ENCODE peak calls at places on chromosomes 3 and 15, in eight cellular contexts. A is Peyer's patch, Y is mammary epithelial cell, G is tibial artery, T is IMR-90, Z is thoracic aorta, D is adrenal gland, H is A549. B is an unnamed sample.

GRCh38 chr3:197802505-197803459 is 11.7 kb downstream of the LRCH3 start:
- DNase-seq in A (no peak), Y (no peak), G (no peak), T (no peak), Z (no peak), D (no peak), H (no peak), B (no peak)

GRCh38 chr3:46422617-46423016 is 15.6 kb downstream of the CCRL2 start:
- DNase-seq in A (peak; percentile 67), Y (peak; percentile 93), G (no peak), T (peak; percentile 13), Z (no peak), D (no peak), H (no peak), B (no peak)

GRCh38 chr3:120275553-120276092 is 9.4 kb downstream of the GPR156 start:
- DNase-seq in A (no peak), Y (no peak), G (no peak), T (no peak), Z (no peak), D (no peak), H (no peak), B (no peak)

GRCh38 chr3:113746955-113747718 is at the start of gene ATP6V1A:
- DNase-seq in A (peak; percentile 89), Y (no peak), G (peak; percentile 63), T (no peak), Z (peak; percentile 9), D (peak; percentile 27), H (peak; percentile 76), B (no peak)

GRCh38 chr3:78281381-78281780 is 1241.5 kb downstream of the ROBO2 start:
- DNase-seq in A (no peak), Y (no peak), G (no peak), T (no peak), Z (no peak), D (no peak), H (no peak), B (no peak)

GRCh38 chr3:114290911-114291901 is 2.6 kb upstream of the TIGIT start:
- DNase-seq in A (peak; percentile 93), Y (peak; percentile 14), G (peak; percentile 37), T (peak; percentile 37), Z (no peak), D (peak; percentile 65), H (peak; percentile 61), B (peak; percentile 49)

GRCh38 chr3:195356151-195357086 is 85.5 kb upstream of the XXYLT1 start:
- DNase-seq in A (no peak), Y (no peak), G (no peak), T (peak; percentile 26), Z (no peak), D (peak; percentile 80), H (no peak), B (no peak)

GRCh38 chr3:159859424-159859823 is 129.2 kb upstream of the IL12A start:
- DNase-seq in A (no peak), Y (no peak), G (no peak), T (no peak), Z (no peak), D (no peak), H (no peak), B (no peak)

GRCh38 chr3:147336543-147337278 is 69.6 kb downstream of the ZIC4 start:
- DNase-seq in A (no peak), Y (no peak), G (no peak), T (no peak), Z (no peak), D (no peak), H (no peak), B (no peak)

DNA sequence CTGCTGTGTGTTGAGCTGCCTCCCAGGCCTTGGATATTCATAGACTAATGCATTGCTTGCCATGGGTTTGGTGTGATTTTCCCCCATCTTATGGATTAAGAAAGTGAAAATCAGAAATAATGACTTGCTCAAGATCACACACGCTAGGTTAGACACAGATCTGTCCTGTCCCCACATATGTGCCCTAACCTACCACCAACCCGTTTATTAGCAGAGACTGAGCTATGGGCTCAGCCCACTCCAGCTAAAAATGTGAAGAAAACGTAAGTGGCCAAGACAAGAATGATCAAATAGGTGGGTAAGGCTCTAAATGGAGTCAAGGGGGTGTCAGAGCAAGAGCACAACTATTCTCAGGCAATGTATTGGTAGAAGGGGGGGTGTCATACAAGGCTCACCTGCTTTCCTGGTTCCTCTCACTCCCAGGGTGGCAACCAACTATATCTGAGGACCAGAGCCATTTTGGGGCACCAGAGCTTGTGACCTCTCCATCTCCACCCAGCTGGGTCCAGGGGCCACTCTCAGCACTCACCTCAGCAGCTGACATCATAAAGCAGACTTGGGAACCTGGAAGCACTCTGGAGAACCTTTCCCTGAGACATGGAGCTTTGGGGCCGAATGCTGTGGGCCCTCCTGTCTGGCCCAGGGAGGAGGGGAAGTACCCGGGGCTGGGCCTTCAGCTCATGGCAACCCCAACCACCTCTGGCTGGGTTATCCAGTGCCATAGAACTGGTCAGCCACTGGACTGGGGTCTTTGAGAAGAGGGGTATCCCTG is 1.4 kb downstream of the HEMK1 start:
- DNase-seq in A (no peak), Y (no peak), G (no peak), T (no peak), Z (no peak), D (no peak), H (no peak), B (no peak)
- H3K4me3 ChIP-seq in A (no peak overlapping the region), Y (peak overlapping the region; percentile 93), G (no peak overlapping the region), T (no peak overlapping the region), Z (no peak overlapping the region), D (no peak overlapping the region), H (peak overlapping the region; percentile 98), B (peak overlapping the region; percentile 57)

DNA sequence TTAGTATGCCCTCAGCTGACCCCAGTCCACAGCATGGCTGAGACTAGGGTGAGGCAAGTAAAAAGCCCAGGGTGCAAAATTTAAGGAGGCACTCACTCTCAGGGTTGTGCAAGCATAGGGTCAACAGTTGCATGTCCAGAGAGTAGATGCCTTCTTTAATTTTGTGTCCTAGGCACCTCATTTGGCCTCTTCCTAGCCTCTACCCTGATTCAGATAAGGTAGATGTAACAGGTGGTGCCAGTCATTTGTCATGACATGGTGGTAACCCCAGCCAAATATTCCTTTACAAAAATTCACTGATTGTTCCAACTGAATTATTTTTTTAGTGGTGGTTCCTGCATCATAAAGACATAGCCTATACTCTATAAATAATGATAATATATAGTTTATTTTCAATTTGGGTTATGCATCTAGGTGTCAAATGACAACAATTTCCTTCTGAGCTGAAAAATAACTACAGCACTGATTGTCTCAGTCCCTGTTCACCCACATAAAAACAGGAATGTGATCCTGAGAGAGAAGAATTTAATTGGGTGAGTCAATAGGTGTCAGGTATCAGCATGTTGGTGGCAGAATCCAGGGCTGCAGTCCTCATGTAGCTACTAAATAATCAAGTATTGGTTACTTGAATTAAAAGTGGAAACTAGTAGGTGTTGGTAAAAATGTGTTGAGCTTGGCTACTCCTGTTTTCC is 44.2 kb upstream of the TIPARP start:
- DNase-seq in A (no peak), Y (peak; percentile 68), G (no peak), T (peak; percentile 45), Z (no peak), D (no peak), H (no peak), B (no peak)
- H3K27ac ChIP-seq in A (no peak overlapping the region), Y (no peak overlapping the region), G (no peak overlapping the region), T (no peak overlapping the region), Z (no peak overlapping the region), D (no peak overlapping the region), H (no peak overlapping the region), B (no peak overlapping the region)

GRCh38 chr15:73621286-73621826 is 11.8 kb downstream of the NPTN start:
- DNase-seq in A (no peak), Y (no peak), G (no peak), T (no peak), Z (no peak), D (no peak), H (no peak), B (no peak)
- H3K4me3 ChIP-seq in A (no peak overlapping the region), Y (no peak overlapping the region), G (no peak overlapping the region), T (no peak overlapping the region), Z (no peak overlapping the region), D (no peak overlapping the region), H (no peak overlapping the region), B (no peak overlapping the region)

GRCh38 chr15:99616773-99617342 is 51.1 kb downstream of the MEF2A start:
- DNase-seq in A (no peak), Y (no peak), G (no peak), T (no peak), Z (no peak), D (no peak), H (no peak), B (no peak)
- H3K27ac ChIP-seq in A (no peak overlapping the region), Y (no peak overlapping the region), G (no peak overlapping the region), T (no peak overlapping the region), Z (no peak overlapping the region), D (no peak overlapping the region), H (no peak overlapping the region), B (no peak overlapping the region)

GRCh38 chr15:68187559-68187958 is 17.6 kb downstream of the CALML4 start:
- DNase-seq in A (no peak), Y (peak; percentile 41), G (no peak), T (peak; percentile 88), Z (no peak), D (peak; percentile 80), H (no peak), B (peak; percentile 41)
- H3K4me3 ChIP-seq in A (peak overlapping the region; percentile 4), Y (no peak overlapping the region), G (no peak overlapping the region), T (no peak overlapping the region), Z (peak overlapping the region; percentile 10), D (no peak overlapping the region), H (no peak overlapping the region), B (no peak overlapping the region)

DNA sequence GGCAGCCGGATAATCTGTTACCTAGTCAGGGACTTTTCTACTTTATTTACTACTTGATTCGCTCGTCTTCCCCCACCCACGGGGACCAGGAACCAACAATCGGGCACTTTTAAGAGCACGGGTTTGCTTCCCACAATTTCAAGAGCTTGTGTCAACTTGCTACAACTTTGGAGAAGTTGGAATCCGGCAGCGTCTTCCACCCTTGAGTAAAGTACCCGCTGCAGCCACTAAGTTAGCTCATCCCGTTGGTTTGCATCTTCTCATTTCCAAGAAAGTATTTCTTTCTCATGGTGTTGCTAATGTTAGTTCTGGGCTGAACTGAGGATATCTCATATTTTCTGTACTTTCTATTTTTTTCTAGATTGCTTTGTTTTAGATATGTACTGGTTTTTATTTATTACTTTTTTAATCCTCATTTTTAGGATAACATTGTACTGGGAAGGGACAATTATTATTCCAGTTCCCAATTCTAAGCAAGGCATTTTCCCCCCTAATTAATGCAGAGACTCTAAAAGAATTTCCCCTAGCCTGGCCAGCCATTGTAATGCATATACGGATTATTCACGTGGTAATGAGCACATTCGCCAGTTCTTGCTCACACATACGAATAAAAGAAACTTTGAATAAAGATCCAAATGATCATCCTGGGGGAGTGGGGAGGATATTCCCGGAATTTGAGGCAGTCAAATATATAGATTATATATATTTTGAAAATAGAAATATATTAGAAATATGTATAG is 4.0 kb downstream of the SOX2 start:
- DNase-seq in A (no peak), Y (no peak), G (no peak), T (no peak), Z (no peak), D (no peak), H (no peak), B (no peak)
- H3K27ac ChIP-seq in A (no peak overlapping the region), Y (no peak overlapping the region), G (no peak overlapping the region), T (no peak overlapping the region), Z (no peak overlapping the region), D (no peak overlapping the region), H (peak overlapping the region; percentile 56), B (peak overlapping the region; percentile 66)

B was measured in SJSA1.